ENCODE peak calls at places on chromosome 7, in eight cellular contexts. One of them, this sample, is unnamed.

GRCh38 chr7:121447191-121447920 is 51.2 kb upstream of the FAM3C start:
- DNase-seq in MM.1S: no peak
- DNase-seq in fibroblast of the aortic adventitia: peak
- DNase-seq in heart left ventricle: peak
- DNase-seq in bronchial epithelial cell: no peak
- DNase-seq in lung: no peak
- DNase-seq in cardiac muscle cell: no peak
- DNase-seq in RWPE1: no peak
- DNase-seq in this sample: no peak

GRCh38 chr7:141071260-141071854 is 2.5 kb upstream of the TMEM178B start:
- DNase-seq in fibroblast of the aortic adventitia: peak
- DNase-seq in RWPE1: peak
- DNase-seq in lung: no peak
- DNase-seq in cardiac muscle cell: peak
- DNase-seq in MM.1S: peak
- DNase-seq in heart left ventricle: peak
- DNase-seq in bronchial epithelial cell: no peak
- DNase-seq in this sample: peak

GRCh38 chr7:86823769-86824168 is 180.1 kb downstream of the GRM3 start:
- DNase-seq in fibroblast of the aortic adventitia: no peak
- DNase-seq in lung: no peak
- DNase-seq in bronchial epithelial cell: no peak
- DNase-seq in MM.1S: no peak
- DNase-seq in heart left ventricle: no peak
- DNase-seq in cardiac muscle cell: no peak
- DNase-seq in RWPE1: no peak
- DNase-seq in this sample: no peak

GRCh38 chr7:84524714-84525694 is 330.4 kb upstream of the SEMA3A start:
- DNase-seq in cardiac muscle cell: peak
- DNase-seq in RWPE1: no peak
- DNase-seq in heart left ventricle: no peak
- DNase-seq in lung: no peak
- DNase-seq in MM.1S: no peak
- DNase-seq in fibroblast of the aortic adventitia: peak
- DNase-seq in bronchial epithelial cell: peak
- DNase-seq in this sample: no peak

GRCh38 chr7:43639858-43640491 is 57.1 kb downstream of the STK17A start:
- DNase-seq in MM.1S: no peak
- DNase-seq in fibroblast of the aortic adventitia: peak
- DNase-seq in cardiac muscle cell: peak
- DNase-seq in lung: peak
- DNase-seq in bronchial epithelial cell: peak
- DNase-seq in heart left ventricle: peak
- DNase-seq in RWPE1: peak
- DNase-seq in this sample: no peak

GRCh38 chr7:140317999-140318398 is 80.3 kb downstream of the SLC37A3 start:
- DNase-seq in MM.1S: no peak
- DNase-seq in lung: no peak
- DNase-seq in RWPE1: no peak
- DNase-seq in bronchial epithelial cell: no peak
- DNase-seq in fibroblast of the aortic adventitia: no peak
- DNase-seq in cardiac muscle cell: no peak
- DNase-seq in heart left ventricle: no peak
- DNase-seq in this sample: no peak

GRCh38 chr7:32253245-32253644 is 183.0 kb upstream of the PDE1C start:
- DNase-seq in MM.1S: no peak
- DNase-seq in fibroblast of the aortic adventitia: no peak
- DNase-seq in lung: no peak
- DNase-seq in RWPE1: no peak
- DNase-seq in bronchial epithelial cell: no peak
- DNase-seq in heart left ventricle: no peak
- DNase-seq in cardiac muscle cell: no peak
- DNase-seq in this sample: no peak

GRCh38 chr7:141675431-141676210 is 26.3 kb downstream of the DENND11 start:
- DNase-seq in lung: no peak
- DNase-seq in MM.1S: no peak
- DNase-seq in fibroblast of the aortic adventitia: no peak
- DNase-seq in heart left ventricle: no peak
- DNase-seq in bronchial epithelial cell: no peak
- DNase-seq in RWPE1: no peak
- DNase-seq in cardiac muscle cell: no peak
- DNase-seq in this sample: no peak

GRCh38 chr7:91435386-91436059 is 171.3 kb downstream of the FZD1 start:
- DNase-seq in cardiac muscle cell: peak
- DNase-seq in bronchial epithelial cell: peak
- DNase-seq in lung: no peak
- DNase-seq in MM.1S: no peak
- DNase-seq in heart left ventricle: no peak
- DNase-seq in RWPE1: no peak
- DNase-seq in fibroblast of the aortic adventitia: peak
- DNase-seq in this sample: no peak

GRCh38 chr7:157757211-157757610 is 420.4 kb downstream of the DNAJB6 start:
- DNase-seq in RWPE1: no peak
- DNase-seq in heart left ventricle: no peak
- DNase-seq in lung: no peak
- DNase-seq in cardiac muscle cell: no peak
- DNase-seq in fibroblast of the aortic adventitia: no peak
- DNase-seq in MM.1S: no peak
- DNase-seq in bronchial epithelial cell: no peak
- DNase-seq in this sample: no peak

GRCh38 chr7:47502240-47502877 is 79.6 kb downstream of the TNS3 start:
- DNase-seq in bronchial epithelial cell: no peak
- DNase-seq in cardiac muscle cell: no peak
- DNase-seq in RWPE1: no peak
- DNase-seq in heart left ventricle: no peak
- DNase-seq in lung: no peak
- DNase-seq in MM.1S: no peak
- DNase-seq in fibroblast of the aortic adventitia: no peak
- DNase-seq in this sample: no peak

GRCh38 chr7:130151591-130152269 is 53.5 kb downstream of the TMEM209 start:
- DNase-seq in cardiac muscle cell: peak
- DNase-seq in MM.1S: no peak
- DNase-seq in RWPE1: no peak
- DNase-seq in heart left ventricle: no peak
- DNase-seq in bronchial epithelial cell: no peak
- DNase-seq in fibroblast of the aortic adventitia: peak
- DNase-seq in lung: no peak
- DNase-seq in this sample: no peak

DNA sequence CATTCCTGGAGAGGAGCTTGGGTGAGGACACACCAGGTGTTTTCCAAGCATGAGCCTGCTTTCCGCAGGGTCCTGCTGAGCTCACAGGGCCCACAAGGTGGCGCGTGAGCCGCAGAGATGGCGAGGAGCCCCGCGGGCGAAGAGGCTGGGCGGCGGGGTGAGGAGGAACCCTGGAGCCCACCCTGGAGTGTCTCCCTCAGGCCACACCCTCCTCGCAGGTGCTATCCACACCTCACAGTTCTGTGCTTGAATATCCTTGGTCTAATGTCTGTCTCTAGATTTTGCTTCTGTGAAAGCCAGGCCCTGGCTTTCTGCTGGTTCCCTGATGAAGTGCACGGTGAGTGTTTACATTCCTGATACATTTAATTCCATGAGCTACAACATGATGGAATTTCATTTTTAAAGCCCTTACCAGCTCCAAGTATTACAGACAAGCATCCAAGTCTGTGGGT is 433.6 kb downstream of the ACTR3B start:
- DNase-seq in heart left ventricle: no peak
- DNase-seq in fibroblast of the aortic adventitia: no peak
- DNase-seq in RWPE1: no peak
- DNase-seq in lung: peak
- DNase-seq in MM.1S: peak
- DNase-seq in bronchial epithelial cell: no peak
- DNase-seq in cardiac muscle cell: no peak
- DNase-seq in this sample: peak
- TF ChIP-seq CTCF in heart left ventricle: peak
- TF ChIP-seq CTCF in fibroblast of the aortic adventitia: no peak
- TF ChIP-seq CTCF in RWPE1: no peak
- TF ChIP-seq CTCF in lung: peak
- TF ChIP-seq CTCF in MM.1S: peak
- TF ChIP-seq CTCF in bronchial epithelial cell: peak
- TF ChIP-seq CTCF in cardiac muscle cell: no peak
- TF ChIP-seq CTCF in this sample: peak

DNA sequence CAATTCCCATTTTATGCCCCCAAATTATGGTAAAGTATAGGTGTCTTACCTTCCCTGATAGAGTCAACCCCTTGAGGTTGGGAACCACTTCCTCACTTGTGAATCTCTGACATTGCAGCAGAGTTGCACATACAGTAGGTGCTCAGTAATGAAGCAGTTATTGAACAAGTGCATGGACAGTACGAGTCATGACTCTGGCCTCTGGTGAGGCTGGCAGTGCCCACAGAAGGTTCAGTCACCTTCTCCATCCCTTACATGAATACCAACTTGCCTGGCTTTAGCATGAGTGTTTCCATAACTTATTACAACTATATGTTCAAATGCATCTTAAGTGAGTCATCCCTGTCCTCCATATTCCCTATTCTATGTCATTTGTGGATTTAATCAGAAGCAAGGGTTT is 340.0 kb downstream of the ELMO1 start:
- DNase-seq in RWPE1: no peak
- DNase-seq in bronchial epithelial cell: peak
- DNase-seq in lung: no peak
- DNase-seq in fibroblast of the aortic adventitia: no peak
- DNase-seq in cardiac muscle cell: no peak
- DNase-seq in heart left ventricle: no peak
- DNase-seq in MM.1S: no peak
- DNase-seq in this sample: no peak
- TF ChIP-seq CTCF in RWPE1: no peak
- TF ChIP-seq CTCF in bronchial epithelial cell: no peak
- TF ChIP-seq CTCF in lung: no peak
- TF ChIP-seq CTCF in fibroblast of the aortic adventitia: no peak
- TF ChIP-seq CTCF in cardiac muscle cell: no peak
- TF ChIP-seq CTCF in heart left ventricle: no peak
- TF ChIP-seq CTCF in MM.1S: no peak
- TF ChIP-seq CTCF in this sample: no peak

GRCh38 chr7:9022456-9022855 is 589.0 kb downstream of the NXPH1 start:
- DNase-seq in bronchial epithelial cell: no peak
- DNase-seq in lung: no peak
- DNase-seq in fibroblast of the aortic adventitia: no peak
- DNase-seq in cardiac muscle cell: no peak
- DNase-seq in heart left ventricle: no peak
- DNase-seq in RWPE1: no peak
- DNase-seq in MM.1S: no peak
- DNase-seq in this sample: no peak
- TF ChIP-seq CTCF in bronchial epithelial cell: no peak
- TF ChIP-seq CTCF in lung: no peak
- TF ChIP-seq CTCF in fibroblast of the aortic adventitia: no peak
- TF ChIP-seq CTCF in cardiac muscle cell: no peak
- TF ChIP-seq CTCF in heart left ventricle: no peak
- TF ChIP-seq CTCF in RWPE1: no peak
- TF ChIP-seq CTCF in MM.1S: no peak
- TF ChIP-seq CTCF in this sample: no peak

GRCh38 chr7:102974366-102975236 is 61.8 kb downstream of the LRRC17 start:
- DNase-seq in fibroblast of the aortic adventitia: no peak
- DNase-seq in MM.1S: no peak
- DNase-seq in heart left ventricle: no peak
- DNase-seq in bronchial epithelial cell: no peak
- DNase-seq in cardiac muscle cell: no peak
- DNase-seq in RWPE1: no peak
- DNase-seq in lung: no peak
- DNase-seq in this sample: no peak
- TF ChIP-seq CTCF in fibroblast of the aortic adventitia: peak
- TF ChIP-seq CTCF in MM.1S: no peak
- TF ChIP-seq CTCF in heart left ventricle: peak
- TF ChIP-seq CTCF in bronchial epithelial cell: no peak
- TF ChIP-seq CTCF in cardiac muscle cell: peak
- TF ChIP-seq CTCF in RWPE1: no peak
- TF ChIP-seq CTCF in lung: no peak
- TF ChIP-seq CTCF in this sample: no peak

GRCh38 chr7:127904706-127905056 is 126.6 kb downstream of the LRRC4 start:
- DNase-seq in RWPE1: no peak
- DNase-seq in MM.1S: no peak
- DNase-seq in fibroblast of the aortic adventitia: no peak
- DNase-seq in cardiac muscle cell: no peak
- DNase-seq in heart left ventricle: no peak
- DNase-seq in lung: no peak
- DNase-seq in bronchial epithelial cell: peak
- DNase-seq in this sample: no peak
- TF ChIP-seq CTCF in RWPE1: no peak
- TF ChIP-seq CTCF in MM.1S: no peak
- TF ChIP-seq CTCF in fibroblast of the aortic adventitia: no peak
- TF ChIP-seq CTCF in cardiac muscle cell: no peak
- TF ChIP-seq CTCF in heart left ventricle: no peak
- TF ChIP-seq CTCF in lung: no peak
- TF ChIP-seq CTCF in bronchial epithelial cell: no peak
- TF ChIP-seq CTCF in this sample: no peak

DNA sequence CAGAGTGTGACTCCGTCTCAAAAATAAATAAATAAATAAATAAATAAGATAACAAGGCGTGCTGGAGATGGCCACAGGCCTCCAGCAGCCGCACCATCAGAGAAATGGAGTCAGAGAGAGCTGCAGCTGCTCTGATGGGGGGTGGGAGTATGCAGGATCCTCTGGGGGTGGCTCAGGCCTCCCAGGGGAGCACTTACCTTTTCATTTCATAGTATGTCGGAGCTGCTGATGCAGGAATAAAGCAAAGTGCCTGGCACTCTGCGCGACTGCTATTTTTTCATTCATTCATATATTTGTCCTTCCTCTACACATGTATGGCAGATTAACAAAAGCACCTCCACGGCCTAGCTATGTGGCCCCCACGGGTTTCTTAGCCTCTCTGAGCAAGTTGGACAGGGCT is 175.9 kb downstream of the CUX1 start:
- DNase-seq in RWPE1: no peak
- DNase-seq in bronchial epithelial cell: no peak
- DNase-seq in cardiac muscle cell: no peak
- DNase-seq in MM.1S: no peak
- DNase-seq in lung: no peak
- DNase-seq in fibroblast of the aortic adventitia: no peak
- DNase-seq in heart left ventricle: no peak
- DNase-seq in this sample: no peak
- TF ChIP-seq CTCF in RWPE1: no peak
- TF ChIP-seq CTCF in bronchial epithelial cell: no peak
- TF ChIP-seq CTCF in cardiac muscle cell: no peak
- TF ChIP-seq CTCF in MM.1S: no peak
- TF ChIP-seq CTCF in lung: no peak
- TF ChIP-seq CTCF in fibroblast of the aortic adventitia: no peak
- TF ChIP-seq CTCF in heart left ventricle: no peak
- TF ChIP-seq CTCF in this sample: no peak

GRCh38 chr7:76220185-76221057 is 18.7 kb downstream of the SRRM3 start:
- DNase-seq in RWPE1: no peak
- DNase-seq in fibroblast of the aortic adventitia: peak
- DNase-seq in heart left ventricle: peak
- DNase-seq in bronchial epithelial cell: no peak
- DNase-seq in lung: no peak
- DNase-seq in cardiac muscle cell: peak
- DNase-seq in MM.1S: no peak
- DNase-seq in this sample: peak
- TF ChIP-seq CTCF in RWPE1: no peak
- TF ChIP-seq CTCF in fibroblast of the aortic adventitia: peak
- TF ChIP-seq CTCF in heart left ventricle: no peak
- TF ChIP-seq CTCF in bronchial epithelial cell: no peak
- TF ChIP-seq CTCF in lung: no peak
- TF ChIP-seq CTCF in cardiac muscle cell: peak
- TF ChIP-seq CTCF in MM.1S: no peak
- TF ChIP-seq CTCF in this sample: no peak